ENCODE peak calls at places on chromosome 17, in seven cellular contexts. One of them, this sample, is unnamed.

GRCh38 chr17:75535119-75535537 is 9.6 kb downstream of the LLGL2 start:
- DNase-seq in T-cell: peak
- DNase-seq in effector CD4-positive, alpha-beta T cell: peak
- DNase-seq in stimulated activated CD4-positive, alpha-beta T cell treated with anti-CD3 and anti-CD28 coated beads, Interleukin-4, amount 100 ng/mL, for 1 hour: peak
- DNase-seq in mesendoderm: no peak
- DNase-seq in NCI-H1436: no peak
- DNase-seq in lower lobe of right lung: no peak
- DNase-seq in this sample: no peak

GRCh38 chr17:38572665-38573365 is 32.9 kb downstream of the SRCIN1 start:
- DNase-seq in T-cell: no peak
- DNase-seq in effector CD4-positive, alpha-beta T cell: no peak
- DNase-seq in stimulated activated CD4-positive, alpha-beta T cell treated with anti-CD3 and anti-CD28 coated beads, Interleukin-4, amount 100 ng/mL, for 1 hour: peak
- DNase-seq in mesendoderm: peak
- DNase-seq in NCI-H1436: peak
- DNase-seq in lower lobe of right lung: no peak
- DNase-seq in this sample: no peak

GRCh38 chr17:57943140-57943539 is 12.1 kb downstream of the CUEDC1 start:
- DNase-seq in T-cell: no peak
- DNase-seq in effector CD4-positive, alpha-beta T cell: no peak
- DNase-seq in stimulated activated CD4-positive, alpha-beta T cell treated with anti-CD3 and anti-CD28 coated beads, Interleukin-4, amount 100 ng/mL, for 1 hour: no peak
- DNase-seq in mesendoderm: no peak
- DNase-seq in NCI-H1436: no peak
- DNase-seq in lower lobe of right lung: no peak
- DNase-seq in this sample: peak

GRCh38 chr17:19456016-19456927 is 45.2 kb downstream of the RNF112 start:
- DNase-seq in T-cell: no peak
- DNase-seq in effector CD4-positive, alpha-beta T cell: no peak
- DNase-seq in stimulated activated CD4-positive, alpha-beta T cell treated with anti-CD3 and anti-CD28 coated beads, Interleukin-4, amount 100 ng/mL, for 1 hour: no peak
- DNase-seq in mesendoderm: peak
- DNase-seq in NCI-H1436: no peak
- DNase-seq in lower lobe of right lung: no peak
- DNase-seq in this sample: no peak

GRCh38 chr17:8966926-8967325 is 1.4 kb upstream of the PIK3R5 start:
- DNase-seq in T-cell: no peak
- DNase-seq in effector CD4-positive, alpha-beta T cell: no peak
- DNase-seq in stimulated activated CD4-positive, alpha-beta T cell treated with anti-CD3 and anti-CD28 coated beads, Interleukin-4, amount 100 ng/mL, for 1 hour: no peak
- DNase-seq in mesendoderm: no peak
- DNase-seq in NCI-H1436: no peak
- DNase-seq in lower lobe of right lung: no peak
- DNase-seq in this sample: no peak

GRCh38 chr17:77706938-77707337 is 251.6 kb upstream of the TNRC6C start:
- DNase-seq in T-cell: no peak
- DNase-seq in effector CD4-positive, alpha-beta T cell: no peak
- DNase-seq in stimulated activated CD4-positive, alpha-beta T cell treated with anti-CD3 and anti-CD28 coated beads, Interleukin-4, amount 100 ng/mL, for 1 hour: no peak
- DNase-seq in mesendoderm: no peak
- DNase-seq in NCI-H1436: no peak
- DNase-seq in lower lobe of right lung: no peak
- DNase-seq in this sample: no peak

GRCh38 chr17:17300624-17301568 is 2.3 kb upstream of the NT5M start:
- DNase-seq in T-cell: peak
- DNase-seq in effector CD4-positive, alpha-beta T cell: peak
- DNase-seq in stimulated activated CD4-positive, alpha-beta T cell treated with anti-CD3 and anti-CD28 coated beads, Interleukin-4, amount 100 ng/mL, for 1 hour: peak
- DNase-seq in mesendoderm: peak
- DNase-seq in NCI-H1436: no peak
- DNase-seq in lower lobe of right lung: peak
- DNase-seq in this sample: no peak

GRCh38 chr17:41588126-41588810 is 1.6 kb upstream of the KRT14 start:
- DNase-seq in T-cell: no peak
- DNase-seq in effector CD4-positive, alpha-beta T cell: no peak
- DNase-seq in stimulated activated CD4-positive, alpha-beta T cell treated with anti-CD3 and anti-CD28 coated beads, Interleukin-4, amount 100 ng/mL, for 1 hour: no peak
- DNase-seq in mesendoderm: no peak
- DNase-seq in NCI-H1436: no peak
- DNase-seq in lower lobe of right lung: no peak
- DNase-seq in this sample: no peak

GRCh38 chr17:79989106-79989835 is 46.4 kb downstream of the TBC1D16 start:
- DNase-seq in T-cell: no peak
- DNase-seq in effector CD4-positive, alpha-beta T cell: no peak
- DNase-seq in stimulated activated CD4-positive, alpha-beta T cell treated with anti-CD3 and anti-CD28 coated beads, Interleukin-4, amount 100 ng/mL, for 1 hour: no peak
- DNase-seq in mesendoderm: no peak
- DNase-seq in NCI-H1436: no peak
- DNase-seq in lower lobe of right lung: no peak
- DNase-seq in this sample: no peak

GRCh38 chr17:58083491-58084316 is 485 bp downstream of the DYNLL2 start:
- DNase-seq in T-cell: peak
- DNase-seq in effector CD4-positive, alpha-beta T cell: peak
- DNase-seq in stimulated activated CD4-positive, alpha-beta T cell treated with anti-CD3 and anti-CD28 coated beads, Interleukin-4, amount 100 ng/mL, for 1 hour: peak
- DNase-seq in mesendoderm: peak
- DNase-seq in NCI-H1436: peak
- DNase-seq in lower lobe of right lung: peak
- DNase-seq in this sample: peak

GRCh38 chr17:5711344-5711743 is 127.0 kb upstream of the NLRP1 start:
- DNase-seq in T-cell: no peak
- DNase-seq in effector CD4-positive, alpha-beta T cell: no peak
- DNase-seq in stimulated activated CD4-positive, alpha-beta T cell treated with anti-CD3 and anti-CD28 coated beads, Interleukin-4, amount 100 ng/mL, for 1 hour: no peak
- DNase-seq in mesendoderm: peak
- DNase-seq in NCI-H1436: no peak
- DNase-seq in lower lobe of right lung: no peak
- DNase-seq in this sample: no peak

GRCh38 chr17:29140631-29141483 is 39.3 kb downstream of the MYO18A start:
- DNase-seq in T-cell: peak
- DNase-seq in effector CD4-positive, alpha-beta T cell: peak
- DNase-seq in stimulated activated CD4-positive, alpha-beta T cell treated with anti-CD3 and anti-CD28 coated beads, Interleukin-4, amount 100 ng/mL, for 1 hour: peak
- DNase-seq in mesendoderm: no peak
- DNase-seq in NCI-H1436: peak
- DNase-seq in lower lobe of right lung: no peak
- DNase-seq in this sample: no peak